ENCODE peak calls at places on chromosomes 13 and 19, in five cellular contexts. X is NCI-H226; S is RCC 7860; D is foreskin fibroblast; B is activated CD4-positive, alpha-beta T cell treated with anti-CD3 and anti-CD28 coated beads, Interleukin-2, amount 50 U/mL, for 1 hour. W is an unnamed sample.

GRCh38 chr19:38693380-38694223 is 46.2 kb downstream of the ACTN4 start:
- DNase-seq in X (peak), S (peak), D (peak), B (peak), W (no peak)

GRCh38 chr19:4030552-4030951 is 23.0 kb downstream of the PIAS4 start:
- DNase-seq in X (no peak), S (no peak), D (no peak), B (no peak), W (no peak)

GRCh38 chr19:42386974-42387707 is 3.0 kb downstream of the CNFN start:
- DNase-seq in X (peak), S (peak), D (peak), B (peak), W (peak)

GRCh38 chr13:88223958-88224357 is 552.8 kb downstream of the SLITRK5 start:
- DNase-seq in X (no peak), S (no peak), D (no peak), B (no peak), W (no peak)

GRCh38 chr13:98918771-98919170 is 59.1 kb downstream of the DOCK9 start:
- DNase-seq in X (no peak), S (no peak), D (no peak), B (no peak), W (no peak)

GRCh38 chr19:36067681-36068080 is 13.0 kb downstream of the WDR62 start:
- DNase-seq in X (no peak), S (no peak), D (no peak), B (no peak), W (no peak)

GRCh38 chr13:105291987-105292386 is 1243.5 kb downstream of the EFNB2 start:
- DNase-seq in X (no peak), S (no peak), D (no peak), B (no peak), W (no peak)

GRCh38 chr13:68984688-68985319 is 1122.8 kb upstream of the ATXN8OS start:
- DNase-seq in X (no peak), S (no peak), D (no peak), B (no peak), W (no peak)

GRCh38 chr13:45113809-45114208 is 6.5 kb upstream of the GTF2F2 start:
- DNase-seq in X (no peak), S (no peak), D (no peak), B (no peak), W (no peak)

GRCh38 chr19:38708413-38709024 is 35.8 kb downstream of the CAPN12 start:
- DNase-seq in X (no peak), S (no peak), D (no peak), B (no peak), W (no peak)

GRCh38 chr19:18588611-18589379 is at the start of gene REX1BD:
- DNase-seq in X (peak), S (peak), D (peak), B (peak), W (peak)

GRCh38 chr13:43229506-43229905 is 206.1 kb downstream of the DNAJC15 start:
- DNase-seq in X (peak), S (no peak), D (peak), B (no peak), W (peak)

GRCh38 chr13:111399334-111399733 is 78.9 kb downstream of the TEX29 start:
- DNase-seq in X (no peak), S (no peak), D (no peak), B (no peak), W (no peak)

GRCh38 chr13:37602743-37603381 is 4.3 kb upstream of the POSTN start:
- DNase-seq in X (no peak), S (peak), D (no peak), B (no peak), W (no peak)

GRCh38 chr19:4115818-4116385 is 8.0 kb downstream of the MAP2K2 start:
- DNase-seq in X (no peak), S (no peak), D (no peak), B (no peak), W (no peak)

GRCh38 chr19:15717781-15718180 is 10.0 kb upstream of the OR10H2 start:
- DNase-seq in X (no peak), S (no peak), D (no peak), B (no peak), W (no peak)

GRCh38 chr13:111382411-111382810 is 62.0 kb downstream of the TEX29 start:
- DNase-seq in X (no peak), S (no peak), D (no peak), B (no peak), W (no peak)

GRCh38 chr13:49238621-49239020 is 9.1 kb upstream of the CDADC1 start:
- DNase-seq in X (peak), S (no peak), D (no peak), B (no peak), W (no peak)

GRCh38 chr13:84479656-84480055 is 597.4 kb upstream of the SLITRK1 start:
- DNase-seq in X (peak), S (peak), D (no peak), B (no peak), W (no peak)

GRCh38 chr13:20197361-20197834 is 4.7 kb upstream of the GJB2 start:
- DNase-seq in X (no peak), S (peak), D (no peak), B (no peak), W (peak)

GRCh38 chr19:1213391-1214286 is 8.1 kb downstream of the STK11 start:
- DNase-seq in X (peak), S (peak), D (peak), B (peak), W (peak)

GRCh38 chr13:32582281-32582680 is 4.0 kb upstream of the PDS5B start:
- DNase-seq in X (no peak), S (no peak), D (no peak), B (no peak), W (no peak)

GRCh38 chr13:77330009-77330471 is 3.1 kb upstream of the MYCBP2 start:
- DNase-seq in X (no peak), S (no peak), D (no peak), B (no peak), W (no peak)

GRCh38 chr13:51844862-51845573 is at the start of gene TMEM272:
- DNase-seq in X (peak), S (no peak), D (no peak), B (peak), W (no peak)

GRCh38 chr19:36420961-36421748 is 2.7 kb upstream of the ZFP82 start:
- DNase-seq in X (no peak), S (no peak), D (peak), B (no peak), W (no peak)

GRCh38 chr13:51519839-51520238 is 64.4 kb upstream of the WDFY2 start:
- DNase-seq in X (peak), S (no peak), D (peak), B (no peak), W (no peak)

GRCh38 chr13:35475960-35476943 is at the start of gene MAB21L1:
- DNase-seq in X (no peak), S (no peak), D (peak), B (no peak), W (no peak)

GRCh38 chr19:35114656-35115537 is 726 bp upstream of the FXYD3 start:
- DNase-seq in X (peak), S (no peak), D (no peak), B (peak), W (no peak)

GRCh38 chr13:45718992-45719391 is 16.9 kb downstream of the CBY2 start:
- DNase-seq in X (no peak), S (no peak), D (peak), B (no peak), W (peak)

GRCh38 chr19:47729468-47729798 is 15.9 kb upstream of the NOP53 start:
- DNase-seq in X (peak), S (peak), D (peak), B (no peak), W (peak)

GRCh38 chr13:51125495-51126226 is 14.6 kb upstream of the C13orf42 start:
- DNase-seq in X (peak), S (peak), D (peak), B (peak), W (peak)

GRCh38 chr19:6222884-6223283 is 56.9 kb downstream of the MLLT1 start:
- DNase-seq in X (no peak), S (no peak), D (no peak), B (no peak), W (no peak)